ENCODE peak calls at places on chromosome 4, in five cellular contexts. One of them, this sample, is unnamed.

GRCh38 chr4:48197643-48198237 is 63.7 kb upstream of the TXK start:
- DNase-seq in colonic mucosa: no peak
- DNase-seq in H9: no peak
- DNase-seq in neural progenitor cell: no peak
- DNase-seq in GM12878: no peak
- DNase-seq in this sample: no peak

GRCh38 chr4:20538922-20539321 is 161.3 kb upstream of the PACRGL start:
- DNase-seq in H9: no peak
- DNase-seq in GM12878: no peak
- DNase-seq in colonic mucosa: no peak
- DNase-seq in neural progenitor cell: no peak
- DNase-seq in this sample: no peak

GRCh38 chr4:16056681-16057400 is 27.0 kb downstream of the PROM1 start:
- DNase-seq in GM12878: no peak
- DNase-seq in colonic mucosa: no peak
- DNase-seq in neural progenitor cell: peak; percentile 24
- DNase-seq in H9: no peak
- DNase-seq in this sample: no peak

GRCh38 chr4:153143527-153144348 is 60.5 kb upstream of the TRIM2 start:
- DNase-seq in H9: no peak
- DNase-seq in neural progenitor cell: no peak
- DNase-seq in colonic mucosa: peak; percentile 50
- DNase-seq in GM12878: no peak
- DNase-seq in this sample: peak; percentile 86

GRCh38 chr4:135354876-135355275 is 1153.3 kb upstream of the PABPC4L start:
- DNase-seq in neural progenitor cell: no peak
- DNase-seq in colonic mucosa: no peak
- DNase-seq in H9: no peak
- DNase-seq in GM12878: no peak
- DNase-seq in this sample: no peak

GRCh38 chr4:107888237-107888636 is 43.1 kb upstream of the CYP2U1 start:
- DNase-seq in neural progenitor cell: peak; percentile 22
- DNase-seq in H9: no peak
- DNase-seq in colonic mucosa: no peak
- DNase-seq in GM12878: no peak
- DNase-seq in this sample: no peak

GRCh38 chr4:88791274-88791673 is 93.6 kb upstream of the NAP1L5 start:
- DNase-seq in neural progenitor cell: no peak
- DNase-seq in GM12878: no peak
- DNase-seq in H9: no peak
- DNase-seq in colonic mucosa: no peak
- DNase-seq in this sample: no peak

GRCh38 chr4:173242466-173243250 is 74.0 kb downstream of the GALNT7 start:
- DNase-seq in GM12878: no peak
- DNase-seq in neural progenitor cell: peak; percentile 61
- DNase-seq in H9: no peak
- DNase-seq in colonic mucosa: no peak
- DNase-seq in this sample: no peak

GRCh38 chr4:8525383-8526120 is 54.6 kb upstream of the GPR78 start:
- DNase-seq in neural progenitor cell: no peak
- DNase-seq in colonic mucosa: no peak
- DNase-seq in H9: no peak
- DNase-seq in GM12878: no peak
- DNase-seq in this sample: no peak

GRCh38 chr4:26687728-26688127 is 103.8 kb downstream of the TBC1D19 start:
- DNase-seq in colonic mucosa: no peak
- DNase-seq in H9: no peak
- DNase-seq in GM12878: no peak
- DNase-seq in neural progenitor cell: no peak
- DNase-seq in this sample: no peak

GRCh38 chr4:150402968-150403367 is 179.0 kb upstream of the MAB21L2 start:
- DNase-seq in colonic mucosa: peak; percentile 58
- DNase-seq in H9: no peak
- DNase-seq in GM12878: no peak
- DNase-seq in neural progenitor cell: peak; percentile 24
- DNase-seq in this sample: peak; percentile 76

GRCh38 chr4:27145556-27145955 is 284.9 kb downstream of the STIM2 start:
- DNase-seq in GM12878: no peak
- DNase-seq in H9: no peak
- DNase-seq in neural progenitor cell: no peak
- DNase-seq in colonic mucosa: no peak
- DNase-seq in this sample: no peak

GRCh38 chr4:41366911-41367517 is 110.3 kb downstream of the UCHL1 start:
- DNase-seq in H9: no peak
- DNase-seq in colonic mucosa: no peak
- DNase-seq in GM12878: no peak
- DNase-seq in neural progenitor cell: no peak
- DNase-seq in this sample: no peak

GRCh38 chr4:41364871-41365270 is 108.1 kb downstream of the UCHL1 start:
- DNase-seq in colonic mucosa: no peak
- DNase-seq in neural progenitor cell: no peak
- DNase-seq in H9: no peak
- DNase-seq in GM12878: no peak
- DNase-seq in this sample: no peak

GRCh38 chr4:41363384-41363981 is 106.8 kb downstream of the UCHL1 start:
- DNase-seq in H9: peak; percentile 47
- DNase-seq in neural progenitor cell: peak; percentile 37
- DNase-seq in colonic mucosa: no peak
- DNase-seq in GM12878: no peak
- DNase-seq in this sample: no peak

GRCh38 chr4:41362647-41363383 is 106.1 kb downstream of the UCHL1 start:
- DNase-seq in H9: peak; percentile 83
- DNase-seq in colonic mucosa: no peak
- DNase-seq in GM12878: no peak
- DNase-seq in neural progenitor cell: peak; percentile 65
- DNase-seq in this sample: no peak

DNA sequence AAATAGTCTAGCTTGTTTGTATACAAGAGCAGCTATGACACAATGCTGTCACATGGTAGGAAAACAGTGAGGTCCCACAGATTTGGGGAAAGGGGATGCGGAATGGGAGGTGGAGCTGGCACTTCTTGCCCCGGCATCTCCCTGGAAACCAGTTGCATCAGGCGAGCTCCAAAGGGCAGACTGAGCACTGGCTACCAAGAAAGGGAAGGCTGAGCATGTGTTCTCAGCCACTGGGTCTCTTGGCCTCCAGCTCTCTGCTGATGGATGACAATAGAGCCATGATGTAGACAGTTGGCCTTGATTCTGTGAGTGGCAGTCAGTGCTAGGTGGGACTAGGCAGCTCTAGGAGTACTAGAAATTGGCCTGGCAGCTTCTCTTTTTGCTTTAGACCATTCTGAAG is 109.0 kb downstream of the UCHL1 start:
- DNase-seq in GM12878: no peak
- DNase-seq in colonic mucosa: no peak
- DNase-seq in neural progenitor cell: peak; percentile 17
- DNase-seq in H9: no peak
- DNase-seq in this sample: no peak
- H3K27ac ChIP-seq in GM12878: no peak overlapping the region
- H3K27ac ChIP-seq in colonic mucosa: no peak overlapping the region
- H3K27ac ChIP-seq in neural progenitor cell: no peak overlapping the region
- H3K27ac ChIP-seq in H9: no peak overlapping the region
- H3K27ac ChIP-seq in this sample: no peak overlapping the region

GRCh38 chr4:168868856-168869201 is 141.2 kb downstream of the CBR4 start:
- DNase-seq in colonic mucosa: no peak
- DNase-seq in GM12878: no peak
- DNase-seq in H9: no peak
- DNase-seq in neural progenitor cell: no peak
- DNase-seq in this sample: no peak
- H3K4me1 ChIP-seq in colonic mucosa: no peaks in the 10 kb centered on the region
- H3K4me1 ChIP-seq in GM12878: no peaks in the 10 kb centered on the region
- H3K4me1 ChIP-seq in H9: peaks cover 5% of the 10 kb centered on the region
- H3K4me1 ChIP-seq in neural progenitor cell: no peaks in the 10 kb centered on the region
- H3K4me1 ChIP-seq in this sample: no peaks in the 10 kb centered on the region

GRCh38 chr4:2860391-2861348 is 17.0 kb downstream of the ADD1 start:
- DNase-seq in colonic mucosa: no peak
- DNase-seq in H9: peak; percentile 37
- DNase-seq in neural progenitor cell: peak; percentile 27
- DNase-seq in GM12878: no peak
- DNase-seq in this sample: peak; percentile 67

GRCh38 chr4:2863649-2864048 is 20.0 kb downstream of the ADD1 start:
- DNase-seq in neural progenitor cell: no peak
- DNase-seq in H9: no peak
- DNase-seq in colonic mucosa: no peak
- DNase-seq in GM12878: no peak
- DNase-seq in this sample: no peak

GRCh38 chr4:2861631-2862436 is 18.2 kb downstream of the ADD1 start:
- DNase-seq in GM12878: no peak
- DNase-seq in H9: no peak
- DNase-seq in colonic mucosa: no peak
- DNase-seq in neural progenitor cell: no peak
- DNase-seq in this sample: no peak

GRCh38 chr4:2865381-2865780 is 21.7 kb downstream of the ADD1 start:
- DNase-seq in neural progenitor cell: no peak
- DNase-seq in GM12878: no peak
- DNase-seq in H9: no peak
- DNase-seq in colonic mucosa: no peak
- DNase-seq in this sample: no peak

DNA sequence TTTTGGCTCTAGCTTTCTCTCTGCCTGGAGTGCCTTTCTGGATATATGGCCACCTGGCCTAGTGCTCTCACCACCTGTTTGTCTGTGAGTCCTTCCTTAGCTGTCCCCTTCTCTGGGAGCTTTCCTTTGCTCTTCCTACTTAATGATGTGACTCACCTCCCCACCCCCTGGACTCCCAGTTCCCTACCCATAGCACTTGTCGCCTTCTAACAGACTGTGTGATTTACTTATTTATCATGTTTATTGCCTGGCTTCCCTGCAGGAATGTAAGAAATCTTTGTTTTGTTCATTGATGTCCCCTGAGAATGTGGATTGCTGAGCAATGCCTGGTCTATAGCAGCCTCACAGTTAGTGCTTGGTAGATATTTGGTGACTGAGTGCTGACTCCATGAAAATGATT is 18.9 kb downstream of the ADD1 start:
- DNase-seq in neural progenitor cell: peak; percentile 31
- DNase-seq in colonic mucosa: no peak
- DNase-seq in GM12878: no peak
- DNase-seq in H9: peak; percentile 56
- DNase-seq in this sample: peak; percentile 73
- H3K27ac ChIP-seq in neural progenitor cell: no peak overlapping the region
- H3K27ac ChIP-seq in colonic mucosa: peak overlapping the region; percentile 14
- H3K27ac ChIP-seq in GM12878: peak overlapping the region; percentile 10
- H3K27ac ChIP-seq in H9: peak overlapping the region; percentile 16
- H3K27ac ChIP-seq in this sample: peak overlapping the region; percentile 21

GRCh38 chr4:10168151-10168550 is 51.6 kb upstream of the WDR1 start:
- DNase-seq in colonic mucosa: no peak
- DNase-seq in neural progenitor cell: no peak
- DNase-seq in GM12878: no peak
- DNase-seq in H9: no peak
- DNase-seq in this sample: no peak

GRCh38 chr4:10171055-10171454 is 54.5 kb upstream of the WDR1 start:
- DNase-seq in H9: no peak
- DNase-seq in GM12878: no peak
- DNase-seq in neural progenitor cell: no peak
- DNase-seq in colonic mucosa: peak; percentile 30
- DNase-seq in this sample: peak; percentile 92

GRCh38 chr4:10172278-10173038 is 55.9 kb upstream of the WDR1 start:
- DNase-seq in GM12878: no peak
- DNase-seq in neural progenitor cell: no peak
- DNase-seq in H9: no peak
- DNase-seq in colonic mucosa: no peak
- DNase-seq in this sample: no peak

GRCh38 chr4:10167201-10167600 is 50.6 kb upstream of the WDR1 start:
- DNase-seq in colonic mucosa: no peak
- DNase-seq in neural progenitor cell: no peak
- DNase-seq in H9: no peak
- DNase-seq in GM12878: no peak
- DNase-seq in this sample: no peak

GRCh38 chr4:10169839-10170387 is 53.3 kb upstream of the WDR1 start:
- DNase-seq in colonic mucosa: no peak
- DNase-seq in neural progenitor cell: no peak
- DNase-seq in H9: no peak
- DNase-seq in GM12878: no peak
- DNase-seq in this sample: no peak
- H3K4me1 ChIP-seq in colonic mucosa: no peaks in the 10 kb centered on the region
- H3K4me1 ChIP-seq in neural progenitor cell: no peaks in the 10 kb centered on the region
- H3K4me1 ChIP-seq in H9: peaks cover 3% of the 10 kb centered on the region
- H3K4me1 ChIP-seq in GM12878: no peaks in the 10 kb centered on the region
- H3K4me1 ChIP-seq in this sample: no peaks in the 10 kb centered on the region

DNA sequence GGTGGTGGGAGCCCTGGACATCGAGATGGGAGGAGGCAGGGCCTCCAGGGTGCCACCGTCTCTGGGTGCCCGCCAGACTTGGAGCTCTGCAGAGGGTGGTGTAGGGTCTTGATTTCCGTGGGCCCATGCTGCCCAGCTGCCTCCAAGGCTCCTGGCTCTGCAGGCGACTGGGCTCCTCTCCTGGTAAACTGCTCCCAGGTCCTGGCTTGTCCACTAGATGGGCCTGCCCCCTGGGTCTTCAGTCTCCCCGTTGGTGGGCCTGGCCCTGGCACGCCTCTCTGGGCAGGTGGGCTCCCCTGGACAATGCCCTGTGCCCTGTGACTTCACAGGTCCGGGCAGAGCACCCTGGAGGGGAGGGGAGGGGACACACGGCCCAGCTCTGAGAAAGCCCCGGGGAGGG is 7.7 kb downstream of the FGFR3 start:
- DNase-seq in GM12878: no peak
- DNase-seq in colonic mucosa: no peak
- DNase-seq in neural progenitor cell: no peak
- DNase-seq in H9: no peak
- DNase-seq in this sample: no peak
- H3K27ac ChIP-seq in GM12878: no peak overlapping the region
- H3K27ac ChIP-seq in colonic mucosa: no peak overlapping the region
- H3K27ac ChIP-seq in neural progenitor cell: no peak overlapping the region
- H3K27ac ChIP-seq in H9: no peak overlapping the region
- H3K27ac ChIP-seq in this sample: no peak overlapping the region

This sample was measured in small intestine.